ENCODE peak calls at places on chromosome X, in four cellular contexts. One of them, this sample, is unnamed.

GRCh38 chrX:147877726-147878125 is 34.0 kb upstream of the FMR1 start:
- DNase-seq in fibroblast of mammary gland: no peak
- DNase-seq in DND-41: no peak
- DNase-seq in CD8-positive, alpha-beta T cell: no peak
- DNase-seq in this sample: no peak

GRCh38 chrX:861335-861890 is 230.8 kb downstream of the SHOX start:
- DNase-seq in CD8-positive, alpha-beta T cell: no peak
- DNase-seq in fibroblast of mammary gland: no peak
- DNase-seq in DND-41: no peak
- DNase-seq in this sample: no peak

GRCh38 chrX:152635941-152636340 is 1.8 kb upstream of the GABRQ start:
- DNase-seq in fibroblast of mammary gland: peak; percentile 65
- DNase-seq in DND-41: peak; percentile 5
- DNase-seq in CD8-positive, alpha-beta T cell: no peak
- DNase-seq in this sample: peak; percentile 66

GRCh38 chrX:120365320-120365719 is 3.4 kb downstream of the ATP1B4 start:
- DNase-seq in DND-41: peak; percentile 63
- DNase-seq in fibroblast of mammary gland: peak; percentile 14
- DNase-seq in CD8-positive, alpha-beta T cell: peak; percentile 60
- DNase-seq in this sample: peak; percentile 52

GRCh38 chrX:48511561-48511960 is 2.8 kb downstream of the PORCN start:
- DNase-seq in fibroblast of mammary gland: no peak
- DNase-seq in DND-41: no peak
- DNase-seq in CD8-positive, alpha-beta T cell: no peak
- DNase-seq in this sample: no peak

GRCh38 chrX:69153060-69153730 is 12.1 kb downstream of the PJA1 start:
- DNase-seq in CD8-positive, alpha-beta T cell: peak; percentile 31
- DNase-seq in fibroblast of mammary gland: peak; percentile 23
- DNase-seq in DND-41: no peak
- DNase-seq in this sample: no peak

GRCh38 chrX:68498508-68499379 is at the start of gene YIPF6:
- DNase-seq in CD8-positive, alpha-beta T cell: peak; percentile 76
- DNase-seq in fibroblast of mammary gland: peak; percentile 69
- DNase-seq in DND-41: peak; percentile 72
- DNase-seq in this sample: peak; percentile 67

GRCh38 chrX:119497185-119497584 is 28.9 kb downstream of the SLC25A5 start:
- DNase-seq in DND-41: no peak
- DNase-seq in fibroblast of mammary gland: no peak
- DNase-seq in CD8-positive, alpha-beta T cell: no peak
- DNase-seq in this sample: no peak

GRCh38 chrX:107829880-107830279 is 4.2 kb downstream of the MID2 start:
- DNase-seq in fibroblast of mammary gland: no peak
- DNase-seq in DND-41: no peak
- DNase-seq in CD8-positive, alpha-beta T cell: no peak
- DNase-seq in this sample: no peak

GRCh38 chrX:148905376-148905775 is 405.0 kb downstream of the AFF2 start:
- DNase-seq in CD8-positive, alpha-beta T cell: no peak
- DNase-seq in DND-41: no peak
- DNase-seq in fibroblast of mammary gland: no peak
- DNase-seq in this sample: no peak

GRCh38 chrX:130282151-130282550 is 13.5 kb upstream of the ZNF280C start:
- DNase-seq in DND-41: no peak
- DNase-seq in CD8-positive, alpha-beta T cell: no peak
- DNase-seq in fibroblast of mammary gland: no peak
- DNase-seq in this sample: no peak

GRCh38 chrX:150525061-150525919 is 43.1 kb upstream of the MTM1 start:
- DNase-seq in CD8-positive, alpha-beta T cell: no peak
- DNase-seq in fibroblast of mammary gland: no peak
- DNase-seq in DND-41: no peak
- DNase-seq in this sample: no peak

GRCh38 chrX:136250191-136251041 is 784 bp downstream of the MAP7D3 start:
- DNase-seq in CD8-positive, alpha-beta T cell: no peak
- DNase-seq in DND-41: peak; percentile 17
- DNase-seq in fibroblast of mammary gland: peak; percentile 37
- DNase-seq in this sample: no peak

GRCh38 chrX:101450951-101451350 is 34.3 kb upstream of the ARMCX4 start:
- DNase-seq in fibroblast of mammary gland: peak; percentile 67
- DNase-seq in DND-41: no peak
- DNase-seq in CD8-positive, alpha-beta T cell: no peak
- DNase-seq in this sample: no peak

GRCh38 chrX:2371026-2371778 is 129.6 kb downstream of the DHRSX start:
- DNase-seq in fibroblast of mammary gland: no peak
- DNase-seq in DND-41: no peak
- DNase-seq in CD8-positive, alpha-beta T cell: no peak
- DNase-seq in this sample: no peak

GRCh38 chrX:13691845-13692334 is 3.0 kb downstream of the RAB9A start:
- DNase-seq in DND-41: no peak
- DNase-seq in fibroblast of mammary gland: peak; percentile 33
- DNase-seq in CD8-positive, alpha-beta T cell: no peak
- DNase-seq in this sample: no peak

GRCh38 chrX:2607113-2607512 is 84.0 kb upstream of the CD99 start:
- DNase-seq in CD8-positive, alpha-beta T cell: no peak
- DNase-seq in DND-41: no peak
- DNase-seq in fibroblast of mammary gland: no peak
- DNase-seq in this sample: no peak

GRCh38 chrX:30659421-30659820 is 6.2 kb downstream of the GK start:
- DNase-seq in fibroblast of mammary gland: peak; percentile 94
- DNase-seq in DND-41: no peak
- DNase-seq in CD8-positive, alpha-beta T cell: no peak
- DNase-seq in this sample: peak; percentile 71

GRCh38 chrX:30308263-30309138 is 689 bp downstream of the NR0B1 start:
- DNase-seq in DND-41: no peak
- DNase-seq in CD8-positive, alpha-beta T cell: no peak
- DNase-seq in fibroblast of mammary gland: peak; percentile 15
- DNase-seq in this sample: no peak

GRCh38 chrX:107654778-107655761 is 26.8 kb downstream of the PRPS1 start:
- DNase-seq in fibroblast of mammary gland: peak; percentile 96
- DNase-seq in DND-41: peak; percentile 52
- DNase-seq in CD8-positive, alpha-beta T cell: peak; percentile 81
- DNase-seq in this sample: peak; percentile 84

GRCh38 chrX:153310901-153311300 is 10.7 kb downstream of the PNMA6F start:
- DNase-seq in CD8-positive, alpha-beta T cell: no peak
- DNase-seq in DND-41: no peak
- DNase-seq in fibroblast of mammary gland: no peak
- DNase-seq in this sample: no peak

GRCh38 chrX:130110379-130111219 is at the start of gene ELF4:
- DNase-seq in DND-41: peak; percentile 58
- DNase-seq in CD8-positive, alpha-beta T cell: peak; percentile 74
- DNase-seq in fibroblast of mammary gland: peak; percentile 44
- DNase-seq in this sample: peak; percentile 79

GRCh38 chrX:53009032-53009431 is 39.6 kb upstream of the GPR173 start:
- DNase-seq in CD8-positive, alpha-beta T cell: no peak
- DNase-seq in fibroblast of mammary gland: no peak
- DNase-seq in DND-41: no peak
- DNase-seq in this sample: no peak

GRCh38 chrX:37716502-37717068 is 31.0 kb downstream of the XK start:
- DNase-seq in CD8-positive, alpha-beta T cell: no peak
- DNase-seq in DND-41: no peak
- DNase-seq in fibroblast of mammary gland: no peak
- DNase-seq in this sample: no peak

GRCh38 chrX:3044196-3044595 is 2.9 kb downstream of the ARSF start:
- DNase-seq in DND-41: no peak
- DNase-seq in fibroblast of mammary gland: no peak
- DNase-seq in CD8-positive, alpha-beta T cell: no peak
- DNase-seq in this sample: no peak

GRCh38 chrX:96791559-96791958 is 92.1 kb upstream of the RPA4 start:
- DNase-seq in CD8-positive, alpha-beta T cell: no peak
- DNase-seq in DND-41: no peak
- DNase-seq in fibroblast of mammary gland: peak; percentile 83
- DNase-seq in this sample: peak; percentile 17

DNA sequence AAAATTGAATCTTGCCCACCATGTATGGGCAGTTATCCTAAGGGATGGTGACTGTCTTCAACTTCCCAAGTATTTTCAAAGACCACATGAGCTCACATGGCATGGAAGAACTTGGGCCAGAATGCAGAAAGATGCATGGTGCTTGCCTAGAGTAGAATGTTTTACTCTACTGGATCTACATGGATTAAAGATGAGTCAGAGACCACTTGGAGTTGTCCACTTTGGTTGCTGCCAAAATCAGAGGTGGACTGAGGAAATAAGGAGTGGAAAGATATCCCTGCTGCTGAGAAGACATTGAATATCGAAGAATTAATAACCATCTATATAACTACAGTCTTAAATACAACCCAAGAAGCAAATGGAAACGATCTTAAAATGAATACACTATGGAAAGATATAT is 498.1 kb downstream of the NLGN4X start:
- DNase-seq in CD8-positive, alpha-beta T cell: no peak
- DNase-seq in fibroblast of mammary gland: no peak
- DNase-seq in DND-41: no peak
- DNase-seq in this sample: no peak
- TF ChIP-seq CTCF in CD8-positive, alpha-beta T cell: no peak
- TF ChIP-seq CTCF in fibroblast of mammary gland: no peak
- TF ChIP-seq CTCF in DND-41: no peak
- TF ChIP-seq CTCF in this sample: no peak

GRCh38 chrX:86806786-86807185 is 658.5 kb downstream of the DACH2 start:
- DNase-seq in CD8-positive, alpha-beta T cell: no peak
- DNase-seq in fibroblast of mammary gland: peak; percentile 1
- DNase-seq in DND-41: no peak
- DNase-seq in this sample: peak; percentile 24
- TF ChIP-seq CTCF in CD8-positive, alpha-beta T cell: no peak
- TF ChIP-seq CTCF in fibroblast of mammary gland: peak; percentile 40
- TF ChIP-seq CTCF in DND-41: peak; percentile 43
- TF ChIP-seq CTCF in this sample: peak; percentile 20

GRCh38 chrX:87337267-87337666 is 180.3 kb upstream of the KLHL4 start:
- DNase-seq in fibroblast of mammary gland: no peak
- DNase-seq in CD8-positive, alpha-beta T cell: no peak
- DNase-seq in DND-41: no peak
- DNase-seq in this sample: no peak

GRCh38 chrX:87338510-87338909 is 179.1 kb upstream of the KLHL4 start:
- DNase-seq in fibroblast of mammary gland: peak; percentile 16
- DNase-seq in CD8-positive, alpha-beta T cell: no peak
- DNase-seq in DND-41: no peak
- DNase-seq in this sample: peak; percentile 49
- TF ChIP-seq CTCF in fibroblast of mammary gland: peak; percentile 34
- TF ChIP-seq CTCF in CD8-positive, alpha-beta T cell: no peak
- TF ChIP-seq CTCF in DND-41: peak; percentile 39
- TF ChIP-seq CTCF in this sample: peak; percentile 40

GRCh38 chrX:23908219-23909003 is 605 bp downstream of the CXorf58 start:
- DNase-seq in DND-41: peak; percentile 17
- DNase-seq in fibroblast of mammary gland: no peak
- DNase-seq in CD8-positive, alpha-beta T cell: no peak
- DNase-seq in this sample: no peak
- TF ChIP-seq CTCF in DND-41: peak; percentile 56
- TF ChIP-seq CTCF in fibroblast of mammary gland: peak; percentile 29
- TF ChIP-seq CTCF in CD8-positive, alpha-beta T cell: no peak
- TF ChIP-seq CTCF in this sample: no peak

GRCh38 chrX:8849945-8850344 is 48.8 kb upstream of the FAM9A start:
- DNase-seq in fibroblast of mammary gland: no peak
- DNase-seq in CD8-positive, alpha-beta T cell: no peak
- DNase-seq in DND-41: no peak
- DNase-seq in this sample: no peak
- TF ChIP-seq CTCF in fibroblast of mammary gland: peak; percentile 22
- TF ChIP-seq CTCF in CD8-positive, alpha-beta T cell: no peak
- TF ChIP-seq CTCF in DND-41: peak; percentile 18
- TF ChIP-seq CTCF in this sample: peak; percentile 9

GRCh38 chrX:154728791-154729190 is 22.1 kb downstream of the GAB3 start:
- DNase-seq in CD8-positive, alpha-beta T cell: no peak
- DNase-seq in DND-41: no peak
- DNase-seq in fibroblast of mammary gland: no peak
- DNase-seq in this sample: no peak
- TF ChIP-seq CTCF in CD8-positive, alpha-beta T cell: no peak
- TF ChIP-seq CTCF in DND-41: peak; percentile 33
- TF ChIP-seq CTCF in fibroblast of mammary gland: no peak
- TF ChIP-seq CTCF in this sample: no peak

This sample was measured in MCF 10A.